ENCODE peak calls at places on chromosomes 4 and X, in six cellular contexts. One of them, this sample, is unnamed.

GRCh38 chr4:181908168-181908567 is 335.0 kb upstream of the TENM3 start:
- DNase-seq in bronchial epithelial cell: no peak
- DNase-seq in HL-60: no peak
- DNase-seq in tibial artery: no peak
- DNase-seq in NCI-H1417: no peak
- DNase-seq in cardiac fibroblast: no peak
- DNase-seq in this sample: no peak

GRCh38 chr4:108328033-108328732 is 159.5 kb upstream of the LEF1 start:
- DNase-seq in cardiac fibroblast: no peak
- DNase-seq in bronchial epithelial cell: no peak
- DNase-seq in NCI-H1417: no peak
- DNase-seq in tibial artery: no peak
- DNase-seq in HL-60: no peak
- DNase-seq in this sample: no peak

GRCh38 chr4:119490335-119490734 is 138.3 kb downstream of the PDE5A start:
- DNase-seq in tibial artery: no peak
- DNase-seq in HL-60: no peak
- DNase-seq in NCI-H1417: no peak
- DNase-seq in cardiac fibroblast: peak
- DNase-seq in bronchial epithelial cell: peak
- DNase-seq in this sample: no peak

GRCh38 chr4:121484633-121485032 is 103.8 kb upstream of the QRFPR start:
- DNase-seq in NCI-H1417: peak
- DNase-seq in HL-60: no peak
- DNase-seq in tibial artery: no peak
- DNase-seq in bronchial epithelial cell: peak
- DNase-seq in cardiac fibroblast: peak
- DNase-seq in this sample: no peak

GRCh38 chr4:122481766-122482405 is 25.4 kb upstream of the IL2 start:
- DNase-seq in tibial artery: no peak
- DNase-seq in NCI-H1417: no peak
- DNase-seq in bronchial epithelial cell: no peak
- DNase-seq in HL-60: no peak
- DNase-seq in cardiac fibroblast: no peak
- DNase-seq in this sample: no peak

GRCh38 chr4:1337376-1337831 is 9.6 kb upstream of the UVSSA start:
- DNase-seq in tibial artery: no peak
- DNase-seq in NCI-H1417: no peak
- DNase-seq in cardiac fibroblast: no peak
- DNase-seq in bronchial epithelial cell: no peak
- DNase-seq in HL-60: no peak
- DNase-seq in this sample: no peak

GRCh38 chr4:87934973-87935372 is 40.5 kb upstream of the SPP1 start:
- DNase-seq in cardiac fibroblast: no peak
- DNase-seq in bronchial epithelial cell: no peak
- DNase-seq in tibial artery: no peak
- DNase-seq in NCI-H1417: no peak
- DNase-seq in HL-60: no peak
- DNase-seq in this sample: no peak

GRCh38 chr4:145180298-145181090 is at the start of gene OTUD4:
- DNase-seq in tibial artery: peak
- DNase-seq in bronchial epithelial cell: peak
- DNase-seq in NCI-H1417: peak
- DNase-seq in HL-60: peak
- DNase-seq in cardiac fibroblast: peak
- DNase-seq in this sample: peak

GRCh38 chrX:31038585-31039326 is 33.1 kb downstream of the FTHL17 start:
- DNase-seq in HL-60: no peak
- DNase-seq in cardiac fibroblast: peak
- DNase-seq in NCI-H1417: peak
- DNase-seq in tibial artery: peak
- DNase-seq in bronchial epithelial cell: peak
- DNase-seq in this sample: peak

GRCh38 chrX:137748827-137749226 is 182.9 kb downstream of the ZIC3 start:
- DNase-seq in tibial artery: no peak
- DNase-seq in HL-60: no peak
- DNase-seq in cardiac fibroblast: no peak
- DNase-seq in bronchial epithelial cell: no peak
- DNase-seq in NCI-H1417: no peak
- DNase-seq in this sample: no peak

GRCh38 chrX:56309881-56310280 is 77.7 kb downstream of the KLF8 start:
- DNase-seq in NCI-H1417: no peak
- DNase-seq in tibial artery: no peak
- DNase-seq in cardiac fibroblast: no peak
- DNase-seq in bronchial epithelial cell: peak
- DNase-seq in HL-60: no peak
- DNase-seq in this sample: no peak

GRCh38 chr4:138510053-138510452 is 267.9 kb upstream of the SLC7A11 start:
- DNase-seq in HL-60: no peak
- DNase-seq in tibial artery: no peak
- DNase-seq in cardiac fibroblast: peak
- DNase-seq in bronchial epithelial cell: no peak
- DNase-seq in NCI-H1417: no peak
- DNase-seq in this sample: no peak

GRCh38 chr4:86737244-86737643 is 111.9 kb downstream of the SLC10A6 start:
- DNase-seq in cardiac fibroblast: no peak
- DNase-seq in HL-60: no peak
- DNase-seq in bronchial epithelial cell: no peak
- DNase-seq in NCI-H1417: no peak
- DNase-seq in tibial artery: no peak
- DNase-seq in this sample: no peak

GRCh38 chrX:134636859-134637258 is 21.4 kb downstream of the PLAC1 start:
- DNase-seq in HL-60: no peak
- DNase-seq in cardiac fibroblast: no peak
- DNase-seq in tibial artery: no peak
- DNase-seq in NCI-H1417: no peak
- DNase-seq in bronchial epithelial cell: no peak
- DNase-seq in this sample: no peak

GRCh38 chr4:128386761-128387599 is 99.4 kb upstream of the PGRMC2 start:
- DNase-seq in bronchial epithelial cell: peak
- DNase-seq in NCI-H1417: peak
- DNase-seq in tibial artery: peak
- DNase-seq in cardiac fibroblast: peak
- DNase-seq in HL-60: peak
- DNase-seq in this sample: peak

GRCh38 chr4:92969650-92970370 is 666.0 kb downstream of the GRID2 start:
- DNase-seq in bronchial epithelial cell: peak
- DNase-seq in tibial artery: no peak
- DNase-seq in HL-60: no peak
- DNase-seq in NCI-H1417: no peak
- DNase-seq in cardiac fibroblast: peak
- DNase-seq in this sample: no peak

GRCh38 chrX:54812306-54812705 is 4.8 kb downstream of the MAGED2 start:
- DNase-seq in cardiac fibroblast: no peak
- DNase-seq in bronchial epithelial cell: no peak
- DNase-seq in tibial artery: no peak
- DNase-seq in NCI-H1417: no peak
- DNase-seq in HL-60: no peak
- DNase-seq in this sample: no peak

GRCh38 chr4:181822005-181822375 is 421.2 kb upstream of the TENM3 start:
- DNase-seq in HL-60: no peak
- DNase-seq in NCI-H1417: peak
- DNase-seq in cardiac fibroblast: no peak
- DNase-seq in bronchial epithelial cell: no peak
- DNase-seq in tibial artery: no peak
- DNase-seq in this sample: no peak

GRCh38 chrX:120653000-120653399 is 23.1 kb upstream of the C1GALT1C1 start:
- DNase-seq in tibial artery: no peak
- DNase-seq in NCI-H1417: no peak
- DNase-seq in bronchial epithelial cell: no peak
- DNase-seq in HL-60: no peak
- DNase-seq in cardiac fibroblast: no peak
- DNase-seq in this sample: no peak

GRCh38 chr4:37745946-37746345 is 59.8 kb upstream of the RELL1 start:
- DNase-seq in HL-60: no peak
- DNase-seq in tibial artery: no peak
- DNase-seq in cardiac fibroblast: no peak
- DNase-seq in NCI-H1417: no peak
- DNase-seq in bronchial epithelial cell: no peak
- DNase-seq in this sample: no peak

This sample was measured in nucleus accumbens.